ENCODE peak calls at places on chromosomes 11 and 22, in nine cellular contexts. P, M, A, U, R, Z, Q, S and V are unnamed samples.

GRCh38 chr11:64011371-64011770 is 24.4 kb upstream of the FLRT1 start:
- DNase-seq in P (no peak), M (no peak), A (no peak), U (no peak), R (no peak), Z (no peak), Q (no peak), S (no peak), V (no peak)

GRCh38 chr11:15737326-15737725 is 619.0 kb downstream of the SOX6 start:
- DNase-seq in P (no peak), M (no peak), A (no peak), U (no peak), R (no peak), Z (no peak), Q (no peak), S (no peak), V (no peak)

GRCh38 chr11:12179019-12179418 is 68.6 kb downstream of the MICAL2 start:
- DNase-seq in P (no peak), M (no peak), A (no peak), U (peak; percentile 79), R (peak; percentile 76), Z (no peak), Q (no peak), S (no peak), V (no peak)

GRCh38 chr11:46675288-46675851 is 25.0 kb downstream of the ARHGAP1 start:
- DNase-seq in P (no peak), M (peak; percentile 59), A (no peak), U (peak; percentile 79), R (peak; percentile 58), Z (peak; percentile 77), Q (no peak), S (no peak), V (no peak)

GRCh38 chr11:89347071-89347470 is 144.1 kb downstream of the NOX4 start:
- DNase-seq in P (no peak), M (no peak), A (no peak), U (no peak), R (no peak), Z (no peak), Q (no peak), S (no peak), V (no peak)

GRCh38 chr11:2697871-2698270 is 1.9 kb downstream of the KCNQ1OT1 start:
- DNase-seq in P (no peak), M (no peak), A (no peak), U (no peak), R (no peak), Z (peak; percentile 8), Q (no peak), S (no peak), V (no peak)

GRCh38 chr22:35950262-35950661 is 78.4 kb downstream of the RBFOX2 start:
- DNase-seq in P (no peak), M (no peak), A (no peak), U (no peak), R (peak; percentile 53), Z (no peak), Q (no peak), S (no peak), V (no peak)

GRCh38 chr22:27881404-27881803 is 37.7 kb downstream of the PITPNB start:
- DNase-seq in P (no peak), M (peak; percentile 60), A (no peak), U (peak; percentile 40), R (no peak), Z (no peak), Q (no peak), S (no peak), V (no peak)

GRCh38 chr11:23370580-23371275 is 510.5 kb upstream of the CCDC179 start:
- DNase-seq in P (no peak), M (no peak), A (no peak), U (no peak), R (no peak), Z (no peak), Q (no peak), S (no peak), V (no peak)

GRCh38 chr11:94934362-94934761 is 39.0 kb downstream of the CWC15 start:
- DNase-seq in P (no peak), M (peak; percentile 39), A (no peak), U (no peak), R (peak; percentile 66), Z (peak; percentile 65), Q (no peak), S (no peak), V (no peak)